ENCODE peak calls at places on chromosomes 4 and X, in six cellular contexts. One of them, this sample, is unnamed.

GRCh38 chr4:2595436-2595835 is 59.0 kb downstream of the FAM193A start:
- DNase-seq in activated gamma-delta T cell: no peak
- DNase-seq in nucleus accumbens: no peak
- DNase-seq in naive thymus-derived CD8-positive, alpha-beta T cell: no peak
- DNase-seq in bronchial epithelial cell: no peak
- DNase-seq in stimulated activated naive CD8-positive, alpha-beta T cell treated with anti-CD3 and anti-CD28 coated beads, Interleukin-15, amount 100 ng/mL, for 72 hours: no peak
- DNase-seq in this sample: no peak

GRCh38 chr4:108171541-108172230 is 3.0 kb upstream of the LEF1 start:
- DNase-seq in activated gamma-delta T cell: peak; percentile 4
- DNase-seq in nucleus accumbens: no peak
- DNase-seq in naive thymus-derived CD8-positive, alpha-beta T cell: peak; percentile 83
- DNase-seq in bronchial epithelial cell: no peak
- DNase-seq in stimulated activated naive CD8-positive, alpha-beta T cell treated with anti-CD3 and anti-CD28 coated beads, Interleukin-15, amount 100 ng/mL, for 72 hours: peak; percentile 71
- DNase-seq in this sample: no peak

GRCh38 chrX:109533005-109533404 is 3.6 kb upstream of the NXT2 start:
- DNase-seq in activated gamma-delta T cell: no peak
- DNase-seq in nucleus accumbens: no peak
- DNase-seq in naive thymus-derived CD8-positive, alpha-beta T cell: no peak
- DNase-seq in bronchial epithelial cell: no peak
- DNase-seq in stimulated activated naive CD8-positive, alpha-beta T cell treated with anti-CD3 and anti-CD28 coated beads, Interleukin-15, amount 100 ng/mL, for 72 hours: no peak
- DNase-seq in this sample: no peak

GRCh38 chr4:159401791-159402380 is 299.0 kb downstream of the RAPGEF2 start:
- DNase-seq in activated gamma-delta T cell: no peak
- DNase-seq in nucleus accumbens: no peak
- DNase-seq in naive thymus-derived CD8-positive, alpha-beta T cell: no peak
- DNase-seq in bronchial epithelial cell: peak; percentile 92
- DNase-seq in stimulated activated naive CD8-positive, alpha-beta T cell treated with anti-CD3 and anti-CD28 coated beads, Interleukin-15, amount 100 ng/mL, for 72 hours: no peak
- DNase-seq in this sample: no peak

GRCh38 chr4:602559-602942 is 22.8 kb upstream of the PDE6B start:
- DNase-seq in activated gamma-delta T cell: no peak
- DNase-seq in nucleus accumbens: no peak
- DNase-seq in naive thymus-derived CD8-positive, alpha-beta T cell: peak; percentile 56
- DNase-seq in bronchial epithelial cell: peak; percentile 29
- DNase-seq in stimulated activated naive CD8-positive, alpha-beta T cell treated with anti-CD3 and anti-CD28 coated beads, Interleukin-15, amount 100 ng/mL, for 72 hours: peak; percentile 82
- DNase-seq in this sample: no peak

GRCh38 chr4:107258359-107258758 is 222.2 kb upstream of the DKK2 start:
- DNase-seq in activated gamma-delta T cell: no peak
- DNase-seq in nucleus accumbens: no peak
- DNase-seq in naive thymus-derived CD8-positive, alpha-beta T cell: no peak
- DNase-seq in bronchial epithelial cell: peak; percentile 71
- DNase-seq in stimulated activated naive CD8-positive, alpha-beta T cell treated with anti-CD3 and anti-CD28 coated beads, Interleukin-15, amount 100 ng/mL, for 72 hours: no peak
- DNase-seq in this sample: no peak

GRCh38 chr4:155164705-155165104 is 43.7 kb upstream of the NPY2R start:
- DNase-seq in activated gamma-delta T cell: no peak
- DNase-seq in nucleus accumbens: no peak
- DNase-seq in naive thymus-derived CD8-positive, alpha-beta T cell: no peak
- DNase-seq in bronchial epithelial cell: no peak
- DNase-seq in stimulated activated naive CD8-positive, alpha-beta T cell treated with anti-CD3 and anti-CD28 coated beads, Interleukin-15, amount 100 ng/mL, for 72 hours: no peak
- DNase-seq in this sample: no peak

GRCh38 chr4:3707423-3708102 is 58.6 kb upstream of the ADRA2C start:
- DNase-seq in activated gamma-delta T cell: no peak
- DNase-seq in nucleus accumbens: no peak
- DNase-seq in naive thymus-derived CD8-positive, alpha-beta T cell: no peak
- DNase-seq in bronchial epithelial cell: no peak
- DNase-seq in stimulated activated naive CD8-positive, alpha-beta T cell treated with anti-CD3 and anti-CD28 coated beads, Interleukin-15, amount 100 ng/mL, for 72 hours: no peak
- DNase-seq in this sample: no peak

GRCh38 chr4:67030636-67031035 is 514.7 kb downstream of the CENPC start:
- DNase-seq in activated gamma-delta T cell: no peak
- DNase-seq in nucleus accumbens: no peak
- DNase-seq in naive thymus-derived CD8-positive, alpha-beta T cell: no peak
- DNase-seq in bronchial epithelial cell: peak; percentile 90
- DNase-seq in stimulated activated naive CD8-positive, alpha-beta T cell treated with anti-CD3 and anti-CD28 coated beads, Interleukin-15, amount 100 ng/mL, for 72 hours: no peak
- DNase-seq in this sample: no peak

GRCh38 chr4:28357985-28358384 is 1497.3 kb downstream of the STIM2 start:
- DNase-seq in activated gamma-delta T cell: no peak
- DNase-seq in nucleus accumbens: no peak
- DNase-seq in naive thymus-derived CD8-positive, alpha-beta T cell: no peak
- DNase-seq in bronchial epithelial cell: peak; percentile 32
- DNase-seq in stimulated activated naive CD8-positive, alpha-beta T cell treated with anti-CD3 and anti-CD28 coated beads, Interleukin-15, amount 100 ng/mL, for 72 hours: no peak
- DNase-seq in this sample: peak; percentile 27

GRCh38 chr4:137417676-137418075 is 114.6 kb downstream of the PCDH18 start:
- DNase-seq in activated gamma-delta T cell: no peak
- DNase-seq in nucleus accumbens: no peak
- DNase-seq in naive thymus-derived CD8-positive, alpha-beta T cell: no peak
- DNase-seq in bronchial epithelial cell: no peak
- DNase-seq in stimulated activated naive CD8-positive, alpha-beta T cell treated with anti-CD3 and anti-CD28 coated beads, Interleukin-15, amount 100 ng/mL, for 72 hours: no peak
- DNase-seq in this sample: no peak

GRCh38 chrX:21374163-21374993 is at the start of gene CNKSR2:
- DNase-seq in activated gamma-delta T cell: peak; percentile 48
- DNase-seq in nucleus accumbens: no peak
- DNase-seq in naive thymus-derived CD8-positive, alpha-beta T cell: peak; percentile 68
- DNase-seq in bronchial epithelial cell: no peak
- DNase-seq in stimulated activated naive CD8-positive, alpha-beta T cell treated with anti-CD3 and anti-CD28 coated beads, Interleukin-15, amount 100 ng/mL, for 72 hours: peak; percentile 75
- DNase-seq in this sample: peak; percentile 29

GRCh38 chr4:182113774-182114173 is 129.4 kb upstream of the TENM3 start:
- DNase-seq in activated gamma-delta T cell: no peak
- DNase-seq in nucleus accumbens: no peak
- DNase-seq in naive thymus-derived CD8-positive, alpha-beta T cell: no peak
- DNase-seq in bronchial epithelial cell: no peak
- DNase-seq in stimulated activated naive CD8-positive, alpha-beta T cell treated with anti-CD3 and anti-CD28 coated beads, Interleukin-15, amount 100 ng/mL, for 72 hours: no peak
- DNase-seq in this sample: no peak

GRCh38 chr4:16142598-16143295 is 58.9 kb upstream of the PROM1 start:
- DNase-seq in activated gamma-delta T cell: no peak
- DNase-seq in nucleus accumbens: no peak
- DNase-seq in naive thymus-derived CD8-positive, alpha-beta T cell: no peak
- DNase-seq in bronchial epithelial cell: no peak
- DNase-seq in stimulated activated naive CD8-positive, alpha-beta T cell treated with anti-CD3 and anti-CD28 coated beads, Interleukin-15, amount 100 ng/mL, for 72 hours: no peak
- DNase-seq in this sample: no peak

GRCh38 chr4:8675383-8675782 is 82.8 kb downstream of the CPZ start:
- DNase-seq in activated gamma-delta T cell: no peak
- DNase-seq in nucleus accumbens: no peak
- DNase-seq in naive thymus-derived CD8-positive, alpha-beta T cell: no peak
- DNase-seq in bronchial epithelial cell: no peak
- DNase-seq in stimulated activated naive CD8-positive, alpha-beta T cell treated with anti-CD3 and anti-CD28 coated beads, Interleukin-15, amount 100 ng/mL, for 72 hours: no peak
- DNase-seq in this sample: no peak

GRCh38 chr4:140448830-140449229 is 21.4 kb upstream of the CLGN start:
- DNase-seq in activated gamma-delta T cell: no peak
- DNase-seq in nucleus accumbens: no peak
- DNase-seq in naive thymus-derived CD8-positive, alpha-beta T cell: no peak
- DNase-seq in bronchial epithelial cell: peak; percentile 8
- DNase-seq in stimulated activated naive CD8-positive, alpha-beta T cell treated with anti-CD3 and anti-CD28 coated beads, Interleukin-15, amount 100 ng/mL, for 72 hours: no peak
- DNase-seq in this sample: no peak

GRCh38 chrX:104253567-104254441 is 929 bp downstream of the ESX1 start:
- DNase-seq in activated gamma-delta T cell: peak; percentile 14
- DNase-seq in nucleus accumbens: no peak
- DNase-seq in naive thymus-derived CD8-positive, alpha-beta T cell: no peak
- DNase-seq in bronchial epithelial cell: no peak
- DNase-seq in stimulated activated naive CD8-positive, alpha-beta T cell treated with anti-CD3 and anti-CD28 coated beads, Interleukin-15, amount 100 ng/mL, for 72 hours: no peak
- DNase-seq in this sample: no peak

GRCh38 chrX:41499195-41499594 is 52.1 kb downstream of the NYX start:
- DNase-seq in activated gamma-delta T cell: no peak
- DNase-seq in nucleus accumbens: no peak
- DNase-seq in naive thymus-derived CD8-positive, alpha-beta T cell: no peak
- DNase-seq in bronchial epithelial cell: no peak
- DNase-seq in stimulated activated naive CD8-positive, alpha-beta T cell treated with anti-CD3 and anti-CD28 coated beads, Interleukin-15, amount 100 ng/mL, for 72 hours: no peak
- DNase-seq in this sample: no peak

GRCh38 chr4:135598151-135598550 is 1396.6 kb upstream of the PABPC4L start:
- DNase-seq in activated gamma-delta T cell: no peak
- DNase-seq in nucleus accumbens: no peak
- DNase-seq in naive thymus-derived CD8-positive, alpha-beta T cell: no peak
- DNase-seq in bronchial epithelial cell: no peak
- DNase-seq in stimulated activated naive CD8-positive, alpha-beta T cell treated with anti-CD3 and anti-CD28 coated beads, Interleukin-15, amount 100 ng/mL, for 72 hours: no peak
- DNase-seq in this sample: no peak

GRCh38 chrX:38806054-38806389 is 4.8 kb downstream of the MID1IP1 start:
- DNase-seq in activated gamma-delta T cell: no peak
- DNase-seq in nucleus accumbens: no peak
- DNase-seq in naive thymus-derived CD8-positive, alpha-beta T cell: no peak
- DNase-seq in bronchial epithelial cell: no peak
- DNase-seq in stimulated activated naive CD8-positive, alpha-beta T cell treated with anti-CD3 and anti-CD28 coated beads, Interleukin-15, amount 100 ng/mL, for 72 hours: no peak
- DNase-seq in this sample: no peak

This sample was measured in putamen.